ENCODE peak calls at places on chromosome 11, in six cellular contexts. One of them, this sample, is unnamed.

GRCh38 chr11:103659138-103659734 is 377.2 kb upstream of the DDI1 start:
- DNase-seq in LHCN-M2: peak
- DNase-seq in memory B cell: no peak
- DNase-seq in DMS79 treated with DMSO at 0.1 percent for 48 hours: no peak
- DNase-seq in NCI-H510A: no peak
- DNase-seq in NCI-H460: no peak
- DNase-seq in this sample: no peak

GRCh38 chr11:65496304-65497140 is 2.3 kb upstream of the MALAT1 start:
- DNase-seq in LHCN-M2: peak
- DNase-seq in memory B cell: no peak
- DNase-seq in DMS79 treated with DMSO at 0.1 percent for 48 hours: peak
- DNase-seq in NCI-H510A: no peak
- DNase-seq in NCI-H460: no peak
- DNase-seq in this sample: no peak

GRCh38 chr11:123235117-123235686 is 40.2 kb upstream of the CLMP start:
- DNase-seq in LHCN-M2: peak
- DNase-seq in memory B cell: no peak
- DNase-seq in DMS79 treated with DMSO at 0.1 percent for 48 hours: no peak
- DNase-seq in NCI-H510A: no peak
- DNase-seq in NCI-H460: no peak
- DNase-seq in this sample: peak

GRCh38 chr11:93747122-93747521 is 5.7 kb downstream of the C11orf54 start:
- DNase-seq in LHCN-M2: no peak
- DNase-seq in memory B cell: no peak
- DNase-seq in DMS79 treated with DMSO at 0.1 percent for 48 hours: no peak
- DNase-seq in NCI-H510A: no peak
- DNase-seq in NCI-H460: no peak
- DNase-seq in this sample: no peak

GRCh38 chr11:1939006-1939626 is 8.0 kb upstream of the MRPL23 start:
- DNase-seq in LHCN-M2: no peak
- DNase-seq in memory B cell: peak
- DNase-seq in DMS79 treated with DMSO at 0.1 percent for 48 hours: no peak
- DNase-seq in NCI-H510A: no peak
- DNase-seq in NCI-H460: no peak
- DNase-seq in this sample: no peak

GRCh38 chr11:130390071-130390758 is 38.2 kb downstream of the ADAMTS8 start:
- DNase-seq in LHCN-M2: peak
- DNase-seq in memory B cell: no peak
- DNase-seq in DMS79 treated with DMSO at 0.1 percent for 48 hours: peak
- DNase-seq in NCI-H510A: no peak
- DNase-seq in NCI-H460: peak
- DNase-seq in this sample: no peak

GRCh38 chr11:10076458-10077141 is 217.4 kb downstream of the SBF2 start:
- DNase-seq in LHCN-M2: peak
- DNase-seq in memory B cell: peak
- DNase-seq in DMS79 treated with DMSO at 0.1 percent for 48 hours: no peak
- DNase-seq in NCI-H510A: no peak
- DNase-seq in NCI-H460: no peak
- DNase-seq in this sample: peak

GRCh38 chr11:125376117-125376516 is 119.9 kb downstream of the FEZ1 start:
- DNase-seq in LHCN-M2: no peak
- DNase-seq in memory B cell: no peak
- DNase-seq in DMS79 treated with DMSO at 0.1 percent for 48 hours: peak
- DNase-seq in NCI-H510A: no peak
- DNase-seq in NCI-H460: no peak
- DNase-seq in this sample: no peak

GRCh38 chr11:19953342-19953741 is 206.9 kb downstream of the DBX1 start:
- DNase-seq in LHCN-M2: peak
- DNase-seq in memory B cell: no peak
- DNase-seq in DMS79 treated with DMSO at 0.1 percent for 48 hours: no peak
- DNase-seq in NCI-H510A: no peak
- DNase-seq in NCI-H460: no peak
- DNase-seq in this sample: no peak

GRCh38 chr11:17543574-17544180 is 539 bp downstream of the USH1C start:
- DNase-seq in LHCN-M2: no peak
- DNase-seq in memory B cell: no peak
- DNase-seq in DMS79 treated with DMSO at 0.1 percent for 48 hours: no peak
- DNase-seq in NCI-H510A: no peak
- DNase-seq in NCI-H460: no peak
- DNase-seq in this sample: peak

GRCh38 chr11:45921561-45922424 is 663 bp upstream of the LARGE2 start:
- DNase-seq in LHCN-M2: no peak
- DNase-seq in memory B cell: no peak
- DNase-seq in DMS79 treated with DMSO at 0.1 percent for 48 hours: peak
- DNase-seq in NCI-H510A: peak
- DNase-seq in NCI-H460: no peak
- DNase-seq in this sample: peak

GRCh38 chr11:31640611-31641010 is 131.0 kb downstream of the ELP4 start:
- DNase-seq in LHCN-M2: no peak
- DNase-seq in memory B cell: no peak
- DNase-seq in DMS79 treated with DMSO at 0.1 percent for 48 hours: no peak
- DNase-seq in NCI-H510A: no peak
- DNase-seq in NCI-H460: no peak
- DNase-seq in this sample: no peak

GRCh38 chr11:72234514-72234830 is 9.5 kb downstream of the PHOX2A start:
- DNase-seq in LHCN-M2: no peak
- DNase-seq in memory B cell: no peak
- DNase-seq in DMS79 treated with DMSO at 0.1 percent for 48 hours: no peak
- DNase-seq in NCI-H510A: no peak
- DNase-seq in NCI-H460: no peak
- DNase-seq in this sample: no peak

GRCh38 chr11:80702264-80702663 is 1261.4 kb upstream of the TENM4 start:
- DNase-seq in LHCN-M2: no peak
- DNase-seq in memory B cell: no peak
- DNase-seq in DMS79 treated with DMSO at 0.1 percent for 48 hours: no peak
- DNase-seq in NCI-H510A: no peak
- DNase-seq in NCI-H460: no peak
- DNase-seq in this sample: no peak

GRCh38 chr11:84691830-84692229 is 935.3 kb downstream of the DLG2 start:
- DNase-seq in LHCN-M2: no peak
- DNase-seq in memory B cell: no peak
- DNase-seq in DMS79 treated with DMSO at 0.1 percent for 48 hours: no peak
- DNase-seq in NCI-H510A: no peak
- DNase-seq in NCI-H460: no peak
- DNase-seq in this sample: no peak

GRCh38 chr11:29135504-29135903 is 881.3 kb downstream of the KCNA4 start:
- DNase-seq in LHCN-M2: peak
- DNase-seq in memory B cell: no peak
- DNase-seq in DMS79 treated with DMSO at 0.1 percent for 48 hours: no peak
- DNase-seq in NCI-H510A: no peak
- DNase-seq in NCI-H460: no peak
- DNase-seq in this sample: no peak

GRCh38 chr11:97537407-97538150 is 1147.8 kb downstream of the JRKL start:
- DNase-seq in LHCN-M2: no peak
- DNase-seq in memory B cell: no peak
- DNase-seq in DMS79 treated with DMSO at 0.1 percent for 48 hours: no peak
- DNase-seq in NCI-H510A: no peak
- DNase-seq in NCI-H460: no peak
- DNase-seq in this sample: no peak

GRCh38 chr11:119585038-119585666 is 143.8 kb downstream of the NECTIN1 start:
- DNase-seq in LHCN-M2: no peak
- DNase-seq in memory B cell: no peak
- DNase-seq in DMS79 treated with DMSO at 0.1 percent for 48 hours: peak
- DNase-seq in NCI-H510A: peak
- DNase-seq in NCI-H460: no peak
- DNase-seq in this sample: peak

GRCh38 chr11:124518900-124519541 is 24.4 kb downstream of the OR8B12 start:
- DNase-seq in LHCN-M2: peak
- DNase-seq in memory B cell: no peak
- DNase-seq in DMS79 treated with DMSO at 0.1 percent for 48 hours: no peak
- DNase-seq in NCI-H510A: no peak
- DNase-seq in NCI-H460: no peak
- DNase-seq in this sample: no peak

GRCh38 chr11:83410605-83411565 is 124.7 kb upstream of the CCDC90B start:
- DNase-seq in LHCN-M2: no peak
- DNase-seq in memory B cell: no peak
- DNase-seq in DMS79 treated with DMSO at 0.1 percent for 48 hours: no peak
- DNase-seq in NCI-H510A: no peak
- DNase-seq in NCI-H460: no peak
- DNase-seq in this sample: no peak

GRCh38 chr11:63829823-63830489 is 9.0 kb upstream of the MARK2 start:
- DNase-seq in LHCN-M2: peak
- DNase-seq in memory B cell: no peak
- DNase-seq in DMS79 treated with DMSO at 0.1 percent for 48 hours: no peak
- DNase-seq in NCI-H510A: no peak
- DNase-seq in NCI-H460: no peak
- DNase-seq in this sample: no peak

GRCh38 chr11:102313225-102313940 is 3.9 kb upstream of the BIRC3 start:
- DNase-seq in LHCN-M2: peak
- DNase-seq in memory B cell: no peak
- DNase-seq in DMS79 treated with DMSO at 0.1 percent for 48 hours: no peak
- DNase-seq in NCI-H510A: no peak
- DNase-seq in NCI-H460: no peak
- DNase-seq in this sample: no peak